ENCODE peak calls at places on chromosome 15, in ten cellular contexts. One of them, this sample, is unnamed.
A peak's percentile ranks its signal among the peaks of the same experiment; 100 is the strongest.

GRCh38 chr15:73127302-73127936 is 75.2 kb downstream of the NEO1 start:
- DNase-seq in activated CD4-positive, alpha-beta T cell treated with anti-CD3 and anti-CD28 coated beads, Interleukin-2, amount 10 ng/mL, durations not matched to agents 7 days and 5 days: peak; percentile 25
- DNase-seq in NCI-H2171 treated with DMSO at 0.1 percent for 48 hours: peak; percentile 36
- DNase-seq in cardiac fibroblast: peak; percentile 47
- DNase-seq in breast epithelium: no peak
- DNase-seq in PC-3: peak; percentile 56
- DNase-seq in endothelial cell: peak; percentile 56
- DNase-seq in naive thymus-derived CD8-positive, alpha-beta T cell: no peak
- DNase-seq in stimulated activated CD4-positive, alpha-beta T cell treated with anti-CD3 and anti-CD28 coated beads, Interleukin-12 subunit alpha, Interleukin-12 subunit beta, amount 100 ng/mL, for 4 hours: no peak
- DNase-seq in aorta: no peak
- DNase-seq in this sample: peak; percentile 2

GRCh38 chr15:34684351-34684750 is 70.4 kb downstream of the GJD2 start:
- DNase-seq in activated CD4-positive, alpha-beta T cell treated with anti-CD3 and anti-CD28 coated beads, Interleukin-2, amount 10 ng/mL, durations not matched to agents 7 days and 5 days: no peak
- DNase-seq in NCI-H2171 treated with DMSO at 0.1 percent for 48 hours: no peak
- DNase-seq in cardiac fibroblast: no peak
- DNase-seq in breast epithelium: no peak
- DNase-seq in PC-3: no peak
- DNase-seq in endothelial cell: no peak
- DNase-seq in naive thymus-derived CD8-positive, alpha-beta T cell: no peak
- DNase-seq in stimulated activated CD4-positive, alpha-beta T cell treated with anti-CD3 and anti-CD28 coated beads, Interleukin-12 subunit alpha, Interleukin-12 subunit beta, amount 100 ng/mL, for 4 hours: no peak
- DNase-seq in aorta: no peak
- DNase-seq in this sample: no peak

GRCh38 chr15:37764733-37765191 is 169.7 kb upstream of the TMCO5A start:
- DNase-seq in activated CD4-positive, alpha-beta T cell treated with anti-CD3 and anti-CD28 coated beads, Interleukin-2, amount 10 ng/mL, durations not matched to agents 7 days and 5 days: peak; percentile 15
- DNase-seq in NCI-H2171 treated with DMSO at 0.1 percent for 48 hours: peak; percentile 60
- DNase-seq in cardiac fibroblast: peak; percentile 77
- DNase-seq in breast epithelium: no peak
- DNase-seq in PC-3: peak; percentile 83
- DNase-seq in endothelial cell: peak; percentile 39
- DNase-seq in naive thymus-derived CD8-positive, alpha-beta T cell: peak; percentile 8
- DNase-seq in stimulated activated CD4-positive, alpha-beta T cell treated with anti-CD3 and anti-CD28 coated beads, Interleukin-12 subunit alpha, Interleukin-12 subunit beta, amount 100 ng/mL, for 4 hours: peak; percentile 3
- DNase-seq in aorta: no peak
- DNase-seq in this sample: peak; percentile 56

GRCh38 chr15:53588773-53589172 is 170.7 kb downstream of the WDR72 start:
- DNase-seq in activated CD4-positive, alpha-beta T cell treated with anti-CD3 and anti-CD28 coated beads, Interleukin-2, amount 10 ng/mL, durations not matched to agents 7 days and 5 days: no peak
- DNase-seq in NCI-H2171 treated with DMSO at 0.1 percent for 48 hours: no peak
- DNase-seq in cardiac fibroblast: no peak
- DNase-seq in breast epithelium: no peak
- DNase-seq in PC-3: peak; percentile 7
- DNase-seq in endothelial cell: no peak
- DNase-seq in naive thymus-derived CD8-positive, alpha-beta T cell: no peak
- DNase-seq in stimulated activated CD4-positive, alpha-beta T cell treated with anti-CD3 and anti-CD28 coated beads, Interleukin-12 subunit alpha, Interleukin-12 subunit beta, amount 100 ng/mL, for 4 hours: no peak
- DNase-seq in aorta: no peak
- DNase-seq in this sample: peak; percentile 7

GRCh38 chr15:35912196-35912595 is 366.2 kb upstream of the DPH6 start:
- DNase-seq in activated CD4-positive, alpha-beta T cell treated with anti-CD3 and anti-CD28 coated beads, Interleukin-2, amount 10 ng/mL, durations not matched to agents 7 days and 5 days: no peak
- DNase-seq in NCI-H2171 treated with DMSO at 0.1 percent for 48 hours: no peak
- DNase-seq in cardiac fibroblast: peak; percentile 46
- DNase-seq in breast epithelium: no peak
- DNase-seq in PC-3: peak; percentile 50
- DNase-seq in endothelial cell: no peak
- DNase-seq in naive thymus-derived CD8-positive, alpha-beta T cell: no peak
- DNase-seq in stimulated activated CD4-positive, alpha-beta T cell treated with anti-CD3 and anti-CD28 coated beads, Interleukin-12 subunit alpha, Interleukin-12 subunit beta, amount 100 ng/mL, for 4 hours: no peak
- DNase-seq in aorta: no peak
- DNase-seq in this sample: no peak

GRCh38 chr15:74843891-74844299 is 939 bp upstream of the ULK3 start:
- DNase-seq in activated CD4-positive, alpha-beta T cell treated with anti-CD3 and anti-CD28 coated beads, Interleukin-2, amount 10 ng/mL, durations not matched to agents 7 days and 5 days: no peak
- DNase-seq in NCI-H2171 treated with DMSO at 0.1 percent for 48 hours: no peak
- DNase-seq in cardiac fibroblast: no peak
- DNase-seq in breast epithelium: no peak
- DNase-seq in PC-3: no peak
- DNase-seq in endothelial cell: no peak
- DNase-seq in naive thymus-derived CD8-positive, alpha-beta T cell: no peak
- DNase-seq in stimulated activated CD4-positive, alpha-beta T cell treated with anti-CD3 and anti-CD28 coated beads, Interleukin-12 subunit alpha, Interleukin-12 subunit beta, amount 100 ng/mL, for 4 hours: no peak
- DNase-seq in aorta: no peak
- DNase-seq in this sample: no peak

GRCh38 chr15:70196314-70197291 is 98.9 kb upstream of the TLE3 start:
- DNase-seq in activated CD4-positive, alpha-beta T cell treated with anti-CD3 and anti-CD28 coated beads, Interleukin-2, amount 10 ng/mL, durations not matched to agents 7 days and 5 days: peak; percentile 19
- DNase-seq in NCI-H2171 treated with DMSO at 0.1 percent for 48 hours: peak; percentile 99
- DNase-seq in cardiac fibroblast: peak; percentile 91
- DNase-seq in breast epithelium: peak; percentile 88
- DNase-seq in PC-3: peak; percentile 47
- DNase-seq in endothelial cell: no peak
- DNase-seq in naive thymus-derived CD8-positive, alpha-beta T cell: no peak
- DNase-seq in stimulated activated CD4-positive, alpha-beta T cell treated with anti-CD3 and anti-CD28 coated beads, Interleukin-12 subunit alpha, Interleukin-12 subunit beta, amount 100 ng/mL, for 4 hours: peak; percentile 19
- DNase-seq in aorta: no peak
- DNase-seq in this sample: no peak

GRCh38 chr15:77186518-77187095 is 115.7 kb upstream of the TSPAN3 start:
- DNase-seq in activated CD4-positive, alpha-beta T cell treated with anti-CD3 and anti-CD28 coated beads, Interleukin-2, amount 10 ng/mL, durations not matched to agents 7 days and 5 days: peak; percentile 40
- DNase-seq in NCI-H2171 treated with DMSO at 0.1 percent for 48 hours: peak; percentile 69
- DNase-seq in cardiac fibroblast: peak; percentile 68
- DNase-seq in breast epithelium: no peak
- DNase-seq in PC-3: peak; percentile 30
- DNase-seq in endothelial cell: no peak
- DNase-seq in naive thymus-derived CD8-positive, alpha-beta T cell: peak; percentile 25
- DNase-seq in stimulated activated CD4-positive, alpha-beta T cell treated with anti-CD3 and anti-CD28 coated beads, Interleukin-12 subunit alpha, Interleukin-12 subunit beta, amount 100 ng/mL, for 4 hours: no peak
- DNase-seq in aorta: no peak
- DNase-seq in this sample: no peak

GRCh38 chr15:52208306-52208946 is 17.2 kb upstream of the GNB5 start:
- DNase-seq in activated CD4-positive, alpha-beta T cell treated with anti-CD3 and anti-CD28 coated beads, Interleukin-2, amount 10 ng/mL, durations not matched to agents 7 days and 5 days: peak; percentile 84
- DNase-seq in NCI-H2171 treated with DMSO at 0.1 percent for 48 hours: peak; percentile 28
- DNase-seq in cardiac fibroblast: peak; percentile 75
- DNase-seq in breast epithelium: no peak
- DNase-seq in PC-3: peak; percentile 61
- DNase-seq in endothelial cell: peak; percentile 84
- DNase-seq in naive thymus-derived CD8-positive, alpha-beta T cell: peak; percentile 74
- DNase-seq in stimulated activated CD4-positive, alpha-beta T cell treated with anti-CD3 and anti-CD28 coated beads, Interleukin-12 subunit alpha, Interleukin-12 subunit beta, amount 100 ng/mL, for 4 hours: peak; percentile 65
- DNase-seq in aorta: no peak
- DNase-seq in this sample: peak; percentile 68

GRCh38 chr15:82021992-82022391 is 23.8 kb downstream of the MEX3B start:
- DNase-seq in activated CD4-positive, alpha-beta T cell treated with anti-CD3 and anti-CD28 coated beads, Interleukin-2, amount 10 ng/mL, durations not matched to agents 7 days and 5 days: no peak
- DNase-seq in NCI-H2171 treated with DMSO at 0.1 percent for 48 hours: peak; percentile 95
- DNase-seq in cardiac fibroblast: peak; percentile 51
- DNase-seq in breast epithelium: no peak
- DNase-seq in PC-3: no peak
- DNase-seq in endothelial cell: no peak
- DNase-seq in naive thymus-derived CD8-positive, alpha-beta T cell: no peak
- DNase-seq in stimulated activated CD4-positive, alpha-beta T cell treated with anti-CD3 and anti-CD28 coated beads, Interleukin-12 subunit alpha, Interleukin-12 subunit beta, amount 100 ng/mL, for 4 hours: no peak
- DNase-seq in aorta: no peak
- DNase-seq in this sample: no peak

GRCh38 chr15:100614918-100615317 is 12.5 kb downstream of the ASB7 start:
- DNase-seq in activated CD4-positive, alpha-beta T cell treated with anti-CD3 and anti-CD28 coated beads, Interleukin-2, amount 10 ng/mL, durations not matched to agents 7 days and 5 days: no peak
- DNase-seq in NCI-H2171 treated with DMSO at 0.1 percent for 48 hours: no peak
- DNase-seq in cardiac fibroblast: no peak
- DNase-seq in breast epithelium: no peak
- DNase-seq in PC-3: no peak
- DNase-seq in endothelial cell: no peak
- DNase-seq in naive thymus-derived CD8-positive, alpha-beta T cell: no peak
- DNase-seq in stimulated activated CD4-positive, alpha-beta T cell treated with anti-CD3 and anti-CD28 coated beads, Interleukin-12 subunit alpha, Interleukin-12 subunit beta, amount 100 ng/mL, for 4 hours: no peak
- DNase-seq in aorta: no peak
- DNase-seq in this sample: no peak

GRCh38 chr15:50260969-50261496 is 4.5 kb downstream of the HDC start:
- DNase-seq in activated CD4-positive, alpha-beta T cell treated with anti-CD3 and anti-CD28 coated beads, Interleukin-2, amount 10 ng/mL, durations not matched to agents 7 days and 5 days: no peak
- DNase-seq in NCI-H2171 treated with DMSO at 0.1 percent for 48 hours: no peak
- DNase-seq in cardiac fibroblast: no peak
- DNase-seq in breast epithelium: no peak
- DNase-seq in PC-3: no peak
- DNase-seq in endothelial cell: no peak
- DNase-seq in naive thymus-derived CD8-positive, alpha-beta T cell: no peak
- DNase-seq in stimulated activated CD4-positive, alpha-beta T cell treated with anti-CD3 and anti-CD28 coated beads, Interleukin-12 subunit alpha, Interleukin-12 subunit beta, amount 100 ng/mL, for 4 hours: no peak
- DNase-seq in aorta: no peak
- DNase-seq in this sample: no peak